ENCODE peak calls at places on chromosomes 2 and 18, in five cellular contexts. One of them, this sample, is unnamed.

GRCh38 chr2:162506706-162507105 is 162.8 kb downstream of the GCA start:
- DNase-seq in tibial artery: no peak
- DNase-seq in osteoblast: no peak
- DNase-seq in thoracic aorta: no peak
- DNase-seq in GM12865: no peak
- DNase-seq in this sample: no peak

GRCh38 chr2:226639550-226639949 is 160.1 kb downstream of the IRS1 start:
- DNase-seq in tibial artery: no peak
- DNase-seq in osteoblast: no peak
- DNase-seq in thoracic aorta: no peak
- DNase-seq in GM12865: no peak
- DNase-seq in this sample: no peak

GRCh38 chr2:226583715-226584114 is 215.9 kb downstream of the IRS1 start:
- DNase-seq in tibial artery: no peak
- DNase-seq in osteoblast: peak; percentile 57
- DNase-seq in thoracic aorta: no peak
- DNase-seq in GM12865: no peak
- DNase-seq in this sample: peak; percentile 77

GRCh38 chr18:48959921-48960920 is 9.5 kb upstream of the SMAD7 start:
- DNase-seq in tibial artery: no peak
- DNase-seq in osteoblast: peak; percentile 84
- DNase-seq in thoracic aorta: no peak
- DNase-seq in GM12865: no peak
- DNase-seq in this sample: no peak

GRCh38 chr2:28633739-28634138 is 117.9 kb upstream of the PPP1CB start:
- DNase-seq in tibial artery: no peak
- DNase-seq in osteoblast: peak; percentile 97
- DNase-seq in thoracic aorta: no peak
- DNase-seq in GM12865: no peak
- DNase-seq in this sample: peak; percentile 99

GRCh38 chr2:223467194-223467593 is 135.0 kb downstream of the SCG2 start:
- DNase-seq in tibial artery: no peak
- DNase-seq in osteoblast: no peak
- DNase-seq in thoracic aorta: no peak
- DNase-seq in GM12865: no peak
- DNase-seq in this sample: no peak

GRCh38 chr2:193581807-193582206 is 1387.1 kb upstream of the TMEFF2 start:
- DNase-seq in tibial artery: no peak
- DNase-seq in osteoblast: no peak
- DNase-seq in thoracic aorta: no peak
- DNase-seq in GM12865: no peak
- DNase-seq in this sample: peak; percentile 5

GRCh38 chr2:112626604-112627059 is 19.1 kb upstream of the SLC20A1 start:
- DNase-seq in tibial artery: peak; percentile 73
- DNase-seq in osteoblast: no peak
- DNase-seq in thoracic aorta: no peak
- DNase-seq in GM12865: peak; percentile 65
- DNase-seq in this sample: peak; percentile 73

DNA sequence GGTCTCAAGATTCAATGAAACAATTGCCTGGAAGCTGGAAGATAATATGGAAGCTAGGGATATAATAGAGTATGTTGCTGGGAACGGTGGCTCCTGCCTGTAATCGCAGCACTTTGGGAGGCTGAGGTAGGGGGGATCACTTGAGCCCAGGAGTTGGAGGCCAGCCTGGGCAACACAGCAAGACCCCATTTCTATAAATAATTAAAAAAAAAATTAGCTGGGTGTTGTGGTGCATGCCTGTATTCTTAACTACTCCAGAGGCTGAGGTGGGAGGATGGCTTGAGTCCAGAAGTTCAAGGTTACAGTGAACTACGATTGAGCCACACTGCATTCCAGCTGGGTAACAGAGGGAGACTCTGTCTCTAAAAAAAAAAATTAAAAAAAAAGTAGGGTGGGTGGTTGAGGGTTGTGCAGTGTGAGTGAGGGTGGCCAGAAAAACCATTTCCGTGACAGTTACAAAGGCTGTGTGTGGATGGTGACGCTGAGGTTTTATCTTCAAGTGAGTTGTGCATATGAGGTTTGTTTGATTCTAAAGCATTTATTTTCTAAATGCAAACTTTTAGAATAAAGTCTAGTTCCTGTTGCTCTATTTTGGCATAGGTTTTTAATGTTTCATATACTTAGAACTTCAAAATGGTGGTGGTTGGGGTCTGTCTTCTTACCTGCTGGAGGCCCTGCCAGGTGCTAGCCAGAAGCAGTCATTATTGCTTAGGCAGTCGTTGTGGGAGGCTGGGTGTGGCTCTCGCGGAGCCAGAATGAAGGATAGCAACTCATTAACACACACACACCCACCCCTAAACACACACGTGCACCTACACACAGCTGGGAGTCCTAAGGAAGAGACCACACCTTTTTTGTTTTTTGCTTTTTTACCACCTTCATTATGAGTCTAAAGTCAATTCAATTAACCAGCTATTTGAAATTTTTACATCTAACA is 4.7 kb upstream of the IL1R2 start:
- DNase-seq in tibial artery: no peak
- DNase-seq in osteoblast: no peak
- DNase-seq in thoracic aorta: no peak
- DNase-seq in GM12865: no peak
- DNase-seq in this sample: no peak
- TF ChIP-seq CTCF in tibial artery: no peak
- TF ChIP-seq CTCF in osteoblast: no peak
- TF ChIP-seq CTCF in thoracic aorta: no peak
- TF ChIP-seq CTCF in GM12865: no peak
- TF ChIP-seq CTCF in this sample: no peak

GRCh38 chr2:44107974-44108373 is 60.7 kb upstream of the PPM1B start:
- DNase-seq in tibial artery: no peak
- DNase-seq in osteoblast: no peak
- DNase-seq in thoracic aorta: no peak
- DNase-seq in GM12865: no peak
- DNase-seq in this sample: peak; percentile 42

GRCh38 chr2:44112096-44112495 is 56.6 kb upstream of the PPM1B start:
- DNase-seq in tibial artery: no peak
- DNase-seq in osteoblast: no peak
- DNase-seq in thoracic aorta: no peak
- DNase-seq in GM12865: no peak
- DNase-seq in this sample: peak; percentile 67

GRCh38 chr2:44104855-44105271 is 63.8 kb upstream of the PPM1B start:
- DNase-seq in tibial artery: no peak
- DNase-seq in osteoblast: no peak
- DNase-seq in thoracic aorta: no peak
- DNase-seq in GM12865: peak; percentile 29
- DNase-seq in this sample: no peak

GRCh38 chr2:44107086-44107740 is 61.5 kb upstream of the PPM1B start:
- DNase-seq in tibial artery: no peak
- DNase-seq in osteoblast: no peak
- DNase-seq in thoracic aorta: no peak
- DNase-seq in GM12865: peak; percentile 85
- DNase-seq in this sample: no peak

DNA sequence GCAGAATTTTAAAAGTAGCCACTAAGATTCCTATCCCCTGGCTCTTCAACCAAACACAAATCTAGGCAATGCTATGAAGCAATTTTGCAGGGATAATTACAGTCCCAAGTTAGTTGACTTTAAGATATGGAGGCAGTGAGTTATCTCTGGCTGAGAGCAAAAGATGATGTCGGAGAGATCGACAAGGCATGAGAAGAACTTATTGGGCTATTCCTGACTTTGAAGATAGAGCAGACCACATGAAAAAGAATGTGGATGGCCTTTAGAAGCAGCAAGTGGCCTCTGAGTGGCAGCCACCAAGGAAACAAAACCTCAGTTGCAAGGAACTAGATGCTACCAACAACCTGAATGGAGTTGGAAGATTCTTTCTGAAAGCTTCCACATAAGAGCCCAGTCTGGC is 58.2 kb upstream of the PPM1B start:
- DNase-seq in tibial artery: no peak
- DNase-seq in osteoblast: peak; percentile 35
- DNase-seq in thoracic aorta: no peak
- DNase-seq in GM12865: no peak
- DNase-seq in this sample: no peak
- H3K4me3 ChIP-seq in tibial artery: no peak overlapping the region
- H3K4me3 ChIP-seq in osteoblast: no peak overlapping the region
- H3K4me3 ChIP-seq in thoracic aorta: no peak overlapping the region
- H3K4me3 ChIP-seq in GM12865: no peak overlapping the region
- H3K4me3 ChIP-seq in this sample: no peak overlapping the region

DNA sequence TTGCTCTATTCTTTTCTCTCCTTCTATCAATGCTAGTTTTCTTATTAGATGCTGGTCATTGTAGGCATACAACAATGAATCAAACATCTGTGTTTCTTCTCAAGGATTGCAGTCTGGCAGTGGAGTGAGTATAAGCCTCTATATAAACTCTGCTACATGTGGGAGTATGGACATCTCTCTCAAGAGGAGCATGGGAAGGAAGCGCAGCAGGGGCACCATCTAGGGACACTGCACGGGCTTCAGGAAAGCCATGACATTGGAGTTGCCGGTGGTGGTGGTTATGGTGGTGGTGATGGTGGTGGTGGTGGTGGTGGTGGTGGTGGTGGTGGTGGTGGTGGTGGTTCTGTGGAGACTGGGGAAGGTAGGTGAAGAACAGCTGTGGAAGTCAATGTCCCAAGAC is 462.6 kb downstream of the RNF144A start:
- DNase-seq in tibial artery: no peak
- DNase-seq in osteoblast: no peak
- DNase-seq in thoracic aorta: no peak
- DNase-seq in GM12865: peak; percentile 39
- DNase-seq in this sample: no peak
- TF ChIP-seq CTCF in tibial artery: no peak
- TF ChIP-seq CTCF in osteoblast: no peak
- TF ChIP-seq CTCF in thoracic aorta: no peak
- TF ChIP-seq CTCF in GM12865: peak; percentile 45
- TF ChIP-seq CTCF in this sample: no peak

GRCh38 chr2:172438741-172439508 is 11.5 kb downstream of the ITGA6 start:
- DNase-seq in tibial artery: no peak
- DNase-seq in osteoblast: peak; percentile 79
- DNase-seq in thoracic aorta: no peak
- DNase-seq in GM12865: no peak
- DNase-seq in this sample: peak; percentile 75
- H3K4me3 ChIP-seq in tibial artery: no peak overlapping the region
- H3K4me3 ChIP-seq in osteoblast: no peak overlapping the region
- H3K4me3 ChIP-seq in thoracic aorta: no peak overlapping the region
- H3K4me3 ChIP-seq in GM12865: no peak overlapping the region
- H3K4me3 ChIP-seq in this sample: no peak overlapping the region

GRCh38 chr2:120303177-120303576 is 42.8 kb upstream of the INHBB start:
- DNase-seq in tibial artery: no peak
- DNase-seq in osteoblast: no peak
- DNase-seq in thoracic aorta: no peak
- DNase-seq in GM12865: no peak
- DNase-seq in this sample: no peak

GRCh38 chr2:120308038-120308910 is 37.7 kb upstream of the INHBB start:
- DNase-seq in tibial artery: no peak
- DNase-seq in osteoblast: peak; percentile 31
- DNase-seq in thoracic aorta: no peak
- DNase-seq in GM12865: peak; percentile 80
- DNase-seq in this sample: no peak

GRCh38 chr2:120306091-120306490 is 39.8 kb upstream of the INHBB start:
- DNase-seq in tibial artery: no peak
- DNase-seq in osteoblast: no peak
- DNase-seq in thoracic aorta: no peak
- DNase-seq in GM12865: no peak
- DNase-seq in this sample: no peak

GRCh38 chr2:120307482-120307881 is 38.5 kb upstream of the INHBB start:
- DNase-seq in tibial artery: no peak
- DNase-seq in osteoblast: no peak
- DNase-seq in thoracic aorta: no peak
- DNase-seq in GM12865: no peak
- DNase-seq in this sample: no peak

DNA sequence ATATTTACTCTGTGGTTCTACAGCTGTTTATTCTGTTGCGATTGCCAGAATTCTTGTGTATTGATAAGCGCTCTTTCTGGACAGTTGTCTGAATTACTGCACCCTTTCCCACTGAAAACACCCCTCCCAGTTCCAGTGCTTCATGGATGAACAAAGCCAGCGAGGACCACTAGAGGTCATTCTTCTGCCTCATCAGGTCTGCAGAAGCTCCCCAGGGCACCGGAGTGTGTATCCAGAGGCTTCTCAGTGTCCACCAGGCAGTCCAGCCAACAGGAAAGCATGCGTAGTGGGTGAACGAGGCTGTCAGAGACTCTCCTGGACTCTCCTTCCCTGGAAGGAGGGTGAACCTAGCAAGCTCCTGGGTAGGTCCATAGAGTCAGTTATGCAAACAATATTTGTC is 40.6 kb upstream of the INHBB start:
- DNase-seq in tibial artery: no peak
- DNase-seq in osteoblast: peak; percentile 65
- DNase-seq in thoracic aorta: no peak
- DNase-seq in GM12865: peak; percentile 22
- DNase-seq in this sample: no peak
- TF ChIP-seq CTCF in tibial artery: no peak
- TF ChIP-seq CTCF in osteoblast: peak; percentile 39
- TF ChIP-seq CTCF in thoracic aorta: no peak
- TF ChIP-seq CTCF in GM12865: peak; percentile 19
- TF ChIP-seq CTCF in this sample: no peak

GRCh38 chr2:233453111-233453915 is 99.0 kb downstream of the DGKD start:
- DNase-seq in tibial artery: peak; percentile 63
- DNase-seq in osteoblast: peak; percentile 37
- DNase-seq in thoracic aorta: no peak
- DNase-seq in GM12865: no peak
- DNase-seq in this sample: no peak
- H3K4me3 ChIP-seq in tibial artery: no peak overlapping the region
- H3K4me3 ChIP-seq in osteoblast: no peak overlapping the region
- H3K4me3 ChIP-seq in thoracic aorta: no peak overlapping the region
- H3K4me3 ChIP-seq in GM12865: no peak overlapping the region
- H3K4me3 ChIP-seq in this sample: no peak overlapping the region

GRCh38 chr2:15797946-15798281 is 142.4 kb upstream of the MYCN start:
- DNase-seq in tibial artery: no peak
- DNase-seq in osteoblast: no peak
- DNase-seq in thoracic aorta: no peak
- DNase-seq in GM12865: no peak
- DNase-seq in this sample: no peak
- TF ChIP-seq CTCF in tibial artery: no peak
- TF ChIP-seq CTCF in osteoblast: no peak
- TF ChIP-seq CTCF in thoracic aorta: no peak
- TF ChIP-seq CTCF in GM12865: no peak
- TF ChIP-seq CTCF in this sample: no peak

DNA sequence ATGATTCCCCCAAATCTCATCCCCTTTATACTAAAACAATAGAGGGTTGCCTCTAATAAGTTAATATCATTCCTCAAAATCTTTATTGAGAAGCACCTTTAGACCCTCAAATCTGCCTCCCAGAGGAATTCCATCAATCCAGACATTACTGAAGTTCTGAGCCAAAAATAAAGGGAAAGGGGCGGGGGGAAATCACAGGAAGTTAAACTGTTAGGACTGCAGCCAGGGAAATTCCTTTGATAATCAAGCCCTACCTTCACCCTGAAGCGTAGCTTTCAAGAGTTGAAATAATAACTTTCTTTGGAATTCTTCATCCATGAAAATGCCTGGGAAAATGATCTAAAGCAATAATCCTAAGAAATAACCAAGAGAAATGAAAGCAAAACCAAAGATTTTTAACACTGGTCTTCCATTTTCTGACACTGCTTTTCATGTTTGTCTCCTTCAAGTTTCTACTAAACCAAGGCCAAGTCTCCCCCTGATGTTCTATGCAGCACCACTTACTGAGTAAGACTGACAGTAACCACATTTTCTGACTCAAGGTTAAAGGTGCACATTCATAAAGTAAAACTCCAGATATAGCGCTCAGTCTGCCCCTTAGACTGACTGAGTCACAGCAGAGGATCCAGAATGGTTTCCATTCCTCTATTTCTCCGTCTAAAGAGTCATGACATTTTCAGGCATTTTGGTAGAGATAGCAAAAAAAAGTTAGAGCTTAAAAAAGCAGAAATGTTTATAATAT is 78.2 kb downstream of the TCF4 start:
- DNase-seq in tibial artery: no peak
- DNase-seq in osteoblast: peak; percentile 89
- DNase-seq in thoracic aorta: no peak
- DNase-seq in GM12865: peak; percentile 83
- DNase-seq in this sample: peak; percentile 66
- H3K4me3 ChIP-seq in tibial artery: peak overlapping the region; percentile 19
- H3K4me3 ChIP-seq in osteoblast: peak overlapping the region; percentile 64
- H3K4me3 ChIP-seq in thoracic aorta: peak overlapping the region; percentile 59
- H3K4me3 ChIP-seq in GM12865: peak overlapping the region; percentile 53
- H3K4me3 ChIP-seq in this sample: no peak overlapping the region

This sample was measured in epithelial cell of esophagus.